ENCODE peak calls at places on chromosomes 5 and 9, in eight cellular contexts. J is GM23338, T is GM12878, S is HCT116, Q is HepG2, B is SK-N-MC, Y is K562, N is H1. I is an unnamed sample.

GRCh38 chr9:84070590-84070989 is 90.0 kb downstream of the RMI1 start:
- DNase-seq in Q (no peak), T (no peak), Y (no peak), J (peak), N (no peak), B (no peak), S (no peak), I (no peak)

GRCh38 chr5:43485406-43485805 is 1.7 kb upstream of the TMEM267 start:
- DNase-seq in Q (peak), T (no peak), B (no peak), N (no peak), Y (no peak), J (no peak), S (no peak), I (no peak)

GRCh38 chr5:28344803-28345433 is 1306.5 kb upstream of the CDH9 start:
- DNase-seq in Y (peak), N (peak), T (peak), S (no peak), B (peak), Q (peak), J (peak), I (peak)

GRCh38 chr5:10140195-10140973 is 109.3 kb downstream of the ATPSCKMT start:
- DNase-seq in Q (peak), S (peak), Y (no peak), N (no peak), T (no peak), J (peak), B (no peak), I (no peak)

GRCh38 chr5:97967292-97967691 is 784.2 kb upstream of the RIOK2 start:
- DNase-seq in Q (no peak), Y (no peak), S (no peak), N (no peak), T (no peak), J (no peak), B (no peak), I (no peak)

GRCh38 chr9:86756576-86757381 is 190.5 kb downstream of the GAS1 start:
- DNase-seq in Q (no peak), J (no peak), N (no peak), S (no peak), B (no peak), T (no peak), Y (no peak), I (no peak)

GRCh38 chr5:170173227-170173626 is 59.6 kb upstream of the C5orf58 start:
- DNase-seq in J (no peak), Y (no peak), S (peak), B (no peak), Q (no peak), T (no peak), N (no peak), I (no peak)

GRCh38 chr5:41788800-41789395 is 81.3 kb downstream of the OXCT1 start:
- DNase-seq in Q (no peak), T (no peak), B (no peak), S (no peak), N (no peak), Y (no peak), J (no peak), I (peak)

GRCh38 chr9:5549671-5550650 is 39.6 kb downstream of the PDCD1LG2 start:
- DNase-seq in B (no peak), S (no peak), Y (no peak), N (no peak), Q (no peak), T (no peak), J (no peak), I (peak)

GRCh38 chr9:35110327-35110758 is 5.3 kb downstream of the ATOSB start:
- DNase-seq in N (no peak), J (no peak), S (no peak), T (no peak), B (no peak), Q (no peak), Y (no peak), I (peak)

GRCh38 chr9:127585161-127585750 is 26.8 kb upstream of the STXBP1 start:
- DNase-seq in S (no peak), T (no peak), Q (no peak), B (no peak), Y (no peak), J (no peak), N (no peak), I (no peak)

GRCh38 chr9:15189491-15189890 is 117.5 kb downstream of the TTC39B start:
- DNase-seq in B (no peak), Q (no peak), N (no peak), J (no peak), S (no peak), T (no peak), Y (no peak), I (no peak)

GRCh38 chr9:72858089-72858912 is 94.6 kb downstream of the ALDH1A1 start:
- DNase-seq in T (no peak), Y (peak), J (no peak), Q (peak), S (no peak), N (no peak), B (no peak), I (peak)

GRCh38 chr9:7259544-7260241 is 501.9 kb downstream of the KDM4C start:
- DNase-seq in Q (no peak), J (peak), N (no peak), B (no peak), Y (no peak), S (no peak), T (no peak), I (no peak)

GRCh38 chr9:121924700-121925099 is 168.4 kb downstream of the TTLL11 start:
- DNase-seq in T (no peak), N (no peak), S (no peak), B (no peak), J (no peak), Y (no peak), Q (no peak), I (no peak)

GRCh38 chr9:98031935-98032334 is 24.6 kb upstream of the NANS start:
- DNase-seq in Q (no peak), J (no peak), N (no peak), S (no peak), B (no peak), T (no peak), Y (no peak), I (no peak)

GRCh38 chr5:39158127-39158593 is 61.2 kb downstream of the FYB1 start:
- DNase-seq in B (no peak), Y (peak), T (no peak), Q (no peak), N (no peak), S (no peak), J (no peak), I (peak)

GRCh38 chr9:130446111-130446861 is 1.5 kb downstream of the ASS1 start:
- DNase-seq in N (no peak), S (no peak), T (no peak), J (peak), Y (peak), Q (peak), B (peak), I (no peak)

GRCh38 chr9:108762348-108763055 is 93.3 kb downstream of the ACTL7B start:
- DNase-seq in S (no peak), Q (no peak), J (no peak), B (no peak), N (no peak), Y (no peak), T (no peak), I (no peak)

DNA sequence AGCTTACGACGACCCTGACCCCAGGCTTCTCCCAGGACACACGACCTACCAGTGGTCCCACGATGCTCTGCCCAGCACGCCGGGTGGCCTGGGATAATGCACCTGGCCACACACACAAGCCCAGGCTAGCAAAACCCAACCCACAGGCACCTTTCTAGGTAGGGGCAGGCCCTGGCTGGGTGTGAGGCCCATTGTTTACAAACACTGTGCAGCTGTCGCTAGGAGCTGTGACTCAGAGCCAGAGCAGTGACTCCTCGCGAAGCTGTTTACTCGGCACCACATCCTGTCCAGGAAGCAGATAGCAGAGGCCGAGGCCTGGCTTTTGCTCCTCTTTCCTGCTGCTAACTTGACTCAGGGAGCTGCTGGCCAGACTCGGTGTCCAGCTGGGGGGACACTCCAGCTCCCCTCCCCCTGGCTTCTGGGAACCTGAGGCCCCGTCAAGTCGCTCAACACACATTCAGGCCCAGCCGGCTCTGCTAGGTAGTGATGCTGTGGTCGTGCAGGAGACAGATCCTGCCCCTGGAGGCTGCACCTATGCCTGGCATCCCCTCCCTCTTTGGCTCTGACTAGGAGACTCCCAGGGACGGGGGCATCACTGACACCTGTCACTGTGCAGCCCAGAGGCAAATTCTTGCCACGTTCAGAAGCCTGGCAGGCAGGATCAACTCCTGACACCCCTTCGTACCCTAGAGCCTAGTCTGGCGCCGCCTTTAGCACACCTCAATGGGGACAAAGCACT is 12.8 kb upstream of the RALGDS start:
- DNase-seq in B (no peak), J (peak), S (peak), Q (peak), N (no peak), T (no peak), Y (peak), I (peak)
- H3K4me3 ChIP-seq in B (no peak), J (no peak), S (peak), Q (peak), N (no peak), T (no peak), Y (no peak), I (no peak)

GRCh38 chr9:100211471-100211870 is 112.4 kb downstream of the INVS start:
- DNase-seq in Y (no peak), N (no peak), S (no peak), J (no peak), T (no peak), Q (no peak), B (no peak), I (no peak)
- TF ChIP-seq POLR2AphosphoS5 in Y (no peak), N (no peak), S (no peak), J (no peak), T (no peak), Q (no peak), B (no peak), I (no peak)

DNA sequence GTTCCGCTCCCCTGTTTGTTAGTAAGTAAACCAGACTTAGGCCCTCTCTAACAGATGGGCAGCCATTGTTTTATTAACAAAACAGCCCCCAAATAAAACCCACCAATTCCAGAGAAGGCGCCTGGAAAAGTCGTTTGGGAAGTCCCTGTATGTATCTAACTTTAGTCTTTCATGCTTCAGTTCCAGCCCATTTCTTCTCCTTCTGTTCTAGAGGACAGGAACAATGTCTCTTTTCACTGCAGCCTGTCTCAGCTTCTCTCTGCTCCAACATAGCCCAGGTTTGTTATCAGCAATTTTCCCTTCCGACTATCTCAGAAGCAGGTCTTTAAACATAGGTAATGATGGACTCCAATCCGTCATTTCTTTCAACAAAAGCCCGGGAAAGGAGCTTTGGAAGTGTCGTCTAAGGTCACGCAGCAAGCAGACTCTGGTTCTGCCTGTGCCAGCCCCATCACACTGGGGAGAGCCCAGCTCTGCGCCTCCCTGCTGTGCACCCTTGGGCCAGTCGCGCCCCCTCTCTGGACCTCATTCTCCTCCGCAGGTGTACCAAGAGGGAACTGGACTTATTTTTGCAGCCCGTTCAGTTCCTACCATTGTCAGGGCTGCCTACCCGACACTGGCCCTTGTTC is 9.6 kb upstream of the AKNA start:
- DNase-seq in Q (no peak), B (no peak), T (no peak), J (peak), N (no peak), Y (no peak), S (no peak), I (no peak)
- TF ChIP-seq EZH2 in Q (no peak), B (no peak), T (no peak), J (no peak), N (no peak), Y (no peak), S (no peak), I (no peak)

GRCh38 chr5:148769941-148770340 is 56.5 kb upstream of the ADRB2 start:
- DNase-seq in S (no peak), Q (no peak), N (no peak), Y (no peak), J (no peak), T (no peak), B (no peak), I (no peak)

GRCh38 chr5:148765061-148765460 is 61.4 kb upstream of the ADRB2 start:
- DNase-seq in S (no peak), T (no peak), J (no peak), B (no peak), Y (no peak), N (no peak), Q (no peak), I (no peak)

GRCh38 chr5:148768801-148769415 is 57.5 kb upstream of the ADRB2 start:
- DNase-seq in S (no peak), T (no peak), N (no peak), B (no peak), Y (no peak), J (no peak), Q (no peak), I (no peak)
- H3K4me3 ChIP-seq in S (no peak), T (no peak), N (no peak), B (no peak), Y (no peak), J (no peak), Q (no peak), I (no peak)

GRCh38 chr5:59588922-59589321 is 304.6 kb downstream of the PDE4D start:
- DNase-seq in T (no peak), Y (no peak), S (no peak), N (no peak), J (no peak), B (no peak), Q (no peak), I (peak)

GRCh38 chr5:59587489-59588337 is 305.8 kb downstream of the PDE4D start:
- DNase-seq in T (no peak), J (peak), Q (no peak), B (no peak), Y (no peak), S (no peak), N (peak), I (peak)

GRCh38 chr5:59592101-59592500 is 301.4 kb downstream of the PDE4D start:
- DNase-seq in T (no peak), Y (no peak), Q (no peak), J (no peak), S (no peak), N (no peak), B (no peak), I (no peak)

GRCh38 chr5:59593608-59594007 is 299.9 kb downstream of the PDE4D start:
- DNase-seq in Q (no peak), N (no peak), Y (no peak), T (no peak), S (no peak), J (no peak), B (no peak), I (no peak)

GRCh38 chr5:59591162-59591561 is 302.4 kb downstream of the PDE4D start:
- DNase-seq in N (no peak), S (no peak), Y (no peak), T (no peak), J (no peak), Q (no peak), B (no peak), I (no peak)
- TF ChIP-seq POLR2AphosphoS5 in N (no peak), S (no peak), Y (no peak), T (no peak), J (no peak), Q (no peak), B (no peak), I (no peak)

I was measured in endothelial cell of umbilical vein.